ENCODE peak calls at places on chromosomes 16 and 17, in ten cellular contexts. One of them, this sample, is unnamed.

GRCh38 chr17:26766743-26767142 is 527.2 kb upstream of the WSB1 start:
- DNase-seq in LHCN-M2: no peak
- DNase-seq in CD4-positive, alpha-beta memory T cell: no peak
- DNase-seq in nephron progenitor cell: no peak
- DNase-seq in stimulated activated CD4-positive, alpha-beta T cell treated with anti-CD3 and anti-CD28 coated beads, Interleukin-12 subunit alpha, Interleukin-12 subunit beta, amount 100 ng/mL, for 4 hours: no peak
- DNase-seq in left colon: no peak
- DNase-seq in hypothalamus: no peak
- DNase-seq in NCI-H524 treated with DMSO at 0.1 percent for 48 hours: no peak
- DNase-seq in NCI-H1436: no peak
- DNase-seq in frontal cortex: no peak
- DNase-seq in this sample: no peak

GRCh38 chr16:3764409-3764808 is 47.1 kb upstream of the TRAP1 start:
- DNase-seq in LHCN-M2: no peak
- DNase-seq in CD4-positive, alpha-beta memory T cell: no peak
- DNase-seq in nephron progenitor cell: no peak
- DNase-seq in stimulated activated CD4-positive, alpha-beta T cell treated with anti-CD3 and anti-CD28 coated beads, Interleukin-12 subunit alpha, Interleukin-12 subunit beta, amount 100 ng/mL, for 4 hours: no peak
- DNase-seq in left colon: no peak
- DNase-seq in hypothalamus: no peak
- DNase-seq in NCI-H524 treated with DMSO at 0.1 percent for 48 hours: no peak
- DNase-seq in NCI-H1436: no peak
- DNase-seq in frontal cortex: no peak
- DNase-seq in this sample: no peak

GRCh38 chr16:23079683-23080221 is 69.5 kb downstream of the USP31 start:
- DNase-seq in LHCN-M2: no peak
- DNase-seq in CD4-positive, alpha-beta memory T cell: no peak
- DNase-seq in nephron progenitor cell: no peak
- DNase-seq in stimulated activated CD4-positive, alpha-beta T cell treated with anti-CD3 and anti-CD28 coated beads, Interleukin-12 subunit alpha, Interleukin-12 subunit beta, amount 100 ng/mL, for 4 hours: no peak
- DNase-seq in left colon: peak
- DNase-seq in hypothalamus: no peak
- DNase-seq in NCI-H524 treated with DMSO at 0.1 percent for 48 hours: no peak
- DNase-seq in NCI-H1436: no peak
- DNase-seq in frontal cortex: no peak
- DNase-seq in this sample: no peak

GRCh38 chr16:66199189-66199588 is 167.3 kb upstream of the CDH5 start:
- DNase-seq in LHCN-M2: no peak
- DNase-seq in CD4-positive, alpha-beta memory T cell: no peak
- DNase-seq in nephron progenitor cell: no peak
- DNase-seq in stimulated activated CD4-positive, alpha-beta T cell treated with anti-CD3 and anti-CD28 coated beads, Interleukin-12 subunit alpha, Interleukin-12 subunit beta, amount 100 ng/mL, for 4 hours: no peak
- DNase-seq in left colon: no peak
- DNase-seq in hypothalamus: no peak
- DNase-seq in NCI-H524 treated with DMSO at 0.1 percent for 48 hours: no peak
- DNase-seq in NCI-H1436: no peak
- DNase-seq in frontal cortex: no peak
- DNase-seq in this sample: peak

GRCh38 chr16:87586201-87586782 is 16.0 kb upstream of the JPH3 start:
- DNase-seq in LHCN-M2: no peak
- DNase-seq in CD4-positive, alpha-beta memory T cell: no peak
- DNase-seq in nephron progenitor cell: no peak
- DNase-seq in stimulated activated CD4-positive, alpha-beta T cell treated with anti-CD3 and anti-CD28 coated beads, Interleukin-12 subunit alpha, Interleukin-12 subunit beta, amount 100 ng/mL, for 4 hours: no peak
- DNase-seq in left colon: no peak
- DNase-seq in hypothalamus: no peak
- DNase-seq in NCI-H524 treated with DMSO at 0.1 percent for 48 hours: no peak
- DNase-seq in NCI-H1436: no peak
- DNase-seq in frontal cortex: no peak
- DNase-seq in this sample: no peak

GRCh38 chr17:81959362-81960129 is 1.4 kb downstream of the NOTUM start:
- DNase-seq in LHCN-M2: peak
- DNase-seq in CD4-positive, alpha-beta memory T cell: peak
- DNase-seq in nephron progenitor cell: peak
- DNase-seq in stimulated activated CD4-positive, alpha-beta T cell treated with anti-CD3 and anti-CD28 coated beads, Interleukin-12 subunit alpha, Interleukin-12 subunit beta, amount 100 ng/mL, for 4 hours: peak
- DNase-seq in left colon: peak
- DNase-seq in hypothalamus: peak
- DNase-seq in NCI-H524 treated with DMSO at 0.1 percent for 48 hours: no peak
- DNase-seq in NCI-H1436: peak
- DNase-seq in frontal cortex: peak
- DNase-seq in this sample: peak

GRCh38 chr17:21463204-21463661 is 87.1 kb downstream of the KCNJ12 start:
- DNase-seq in LHCN-M2: no peak
- DNase-seq in CD4-positive, alpha-beta memory T cell: no peak
- DNase-seq in nephron progenitor cell: no peak
- DNase-seq in stimulated activated CD4-positive, alpha-beta T cell treated with anti-CD3 and anti-CD28 coated beads, Interleukin-12 subunit alpha, Interleukin-12 subunit beta, amount 100 ng/mL, for 4 hours: no peak
- DNase-seq in left colon: no peak
- DNase-seq in hypothalamus: no peak
- DNase-seq in NCI-H524 treated with DMSO at 0.1 percent for 48 hours: no peak
- DNase-seq in NCI-H1436: no peak
- DNase-seq in frontal cortex: no peak
- DNase-seq in this sample: no peak

GRCh38 chr17:14781123-14781522 is 480.2 kb downstream of the HS3ST3B1 start:
- DNase-seq in LHCN-M2: no peak
- DNase-seq in CD4-positive, alpha-beta memory T cell: no peak
- DNase-seq in nephron progenitor cell: no peak
- DNase-seq in stimulated activated CD4-positive, alpha-beta T cell treated with anti-CD3 and anti-CD28 coated beads, Interleukin-12 subunit alpha, Interleukin-12 subunit beta, amount 100 ng/mL, for 4 hours: no peak
- DNase-seq in left colon: no peak
- DNase-seq in hypothalamus: no peak
- DNase-seq in NCI-H524 treated with DMSO at 0.1 percent for 48 hours: no peak
- DNase-seq in NCI-H1436: no peak
- DNase-seq in frontal cortex: no peak
- DNase-seq in this sample: no peak

GRCh38 chr17:82828875-82829487 is 10.8 kb downstream of the ZNF750 start:
- DNase-seq in LHCN-M2: no peak
- DNase-seq in CD4-positive, alpha-beta memory T cell: no peak
- DNase-seq in nephron progenitor cell: no peak
- DNase-seq in stimulated activated CD4-positive, alpha-beta T cell treated with anti-CD3 and anti-CD28 coated beads, Interleukin-12 subunit alpha, Interleukin-12 subunit beta, amount 100 ng/mL, for 4 hours: no peak
- DNase-seq in left colon: no peak
- DNase-seq in hypothalamus: no peak
- DNase-seq in NCI-H524 treated with DMSO at 0.1 percent for 48 hours: no peak
- DNase-seq in NCI-H1436: no peak
- DNase-seq in frontal cortex: no peak
- DNase-seq in this sample: no peak

This sample was measured in AML-193.